ENCODE peak calls at places on chromosomes 3 and 15, in ten cellular contexts. O is AG10803; V is activated naive CD4-positive, alpha-beta T cell treated with Interleukin-2 at 50 U/mL for 16 hours; U is astrocyte of the spinal cord; G is Caki2; T is stimulated activated CD4-positive, alpha-beta T cell treated with anti-CD3 and anti-CD28 coated beads, Interleukin-4, amount 100 ng/mL, for 24 hours; N is NT2/D1; A is mucosa of gallbladder; W is activated CD4-positive, alpha-beta T cell treated with anti-CD3 and anti-CD28 coated beads for 36 hours; S is glutamatergic neuron. R is an unnamed sample.
A peak's percentile ranks its signal among the peaks of the same experiment; 100 is the strongest.

GRCh38 chr3:97720417-97720816 is 44.1 kb upstream of the ARL6 start:
- DNase-seq in T (no peak), G (no peak), V (no peak), A (no peak), N (no peak), O (peak; percentile 1), S (no peak), W (no peak), U (no peak), R (no peak)

GRCh38 chr15:41024141-41024540 is 70.9 kb downstream of the CHAC1 start:
- DNase-seq in U (peak; percentile 68), V (no peak), S (no peak), A (no peak), O (peak; percentile 94), W (no peak), T (no peak), G (no peak), N (no peak), R (no peak)

GRCh38 chr15:56754993-56755392 is 21.7 kb upstream of the ZNF280D start:
- DNase-seq in T (no peak), G (no peak), O (peak; percentile 89), N (no peak), V (no peak), S (no peak), W (no peak), A (no peak), U (no peak), R (no peak)

GRCh38 chr15:99440551-99441426 is 125.0 kb upstream of the MEF2A start:
- DNase-seq in O (no peak), W (no peak), G (peak; percentile 7), N (no peak), U (no peak), T (no peak), V (no peak), S (peak; percentile 9), A (no peak), R (no peak)

GRCh38 chr15:77010312-77010686 is 15.4 kb downstream of the PSTPIP1 start:
- DNase-seq in O (no peak), S (no peak), A (no peak), G (no peak), V (no peak), W (no peak), U (no peak), T (no peak), N (no peak), R (no peak)

GRCh38 chr15:49645937-49646336 is 25.1 kb downstream of the DTWD1 start:
- DNase-seq in U (peak; percentile 77), W (no peak), O (peak; percentile 74), N (no peak), A (peak; percentile 85), T (no peak), G (peak; percentile 94), S (no peak), V (no peak), R (peak; percentile 21)

GRCh38 chr3:107913671-107914070 is 177.2 kb downstream of the CD47 start:
- DNase-seq in O (peak; percentile 21), N (no peak), U (no peak), W (no peak), A (no peak), S (no peak), V (no peak), G (no peak), T (no peak), R (no peak)

GRCh38 chr3:171347017-171347979 is 112.9 kb downstream of the TNIK start:
- DNase-seq in U (peak; percentile 34), G (peak; percentile 73), W (no peak), V (no peak), N (no peak), T (no peak), O (peak; percentile 28), A (no peak), S (no peak), R (no peak)

GRCh38 chr15:51162865-51163762 is 68.4 kb upstream of the TNFAIP8L3 start:
- DNase-seq in U (peak; percentile 83), W (peak; percentile 82), O (peak; percentile 55), A (peak; percentile 73), S (peak; percentile 76), N (peak; percentile 22), T (peak; percentile 65), G (peak; percentile 58), V (peak; percentile 49), R (peak; percentile 48)

GRCh38 chr3:70061111-70061510 is 61.6 kb downstream of the SAMMSON start:
- DNase-seq in V (no peak), W (no peak), O (peak; percentile 8), N (no peak), T (no peak), G (no peak), S (no peak), A (no peak), U (no peak), R (no peak)

GRCh38 chr15:88894819-88895767 is at the start of gene HAPLN3:
- DNase-seq in N (no peak), U (no peak), O (no peak), V (peak; percentile 70), W (peak; percentile 82), S (no peak), T (peak; percentile 70), A (no peak), G (peak; percentile 61), R (no peak)

GRCh38 chr15:62133141-62133540 is 31.9 kb downstream of the C2CD4B start:
- DNase-seq in W (no peak), S (no peak), O (no peak), G (no peak), U (no peak), A (no peak), N (no peak), T (no peak), V (no peak), R (no peak)

GRCh38 chr3:187015903-187016638 is 85.7 kb downstream of the ST6GAL1 start:
- DNase-seq in A (no peak), W (no peak), T (no peak), U (no peak), S (no peak), G (no peak), N (no peak), V (no peak), O (no peak), R (no peak)

GRCh38 chr15:85688703-85689102 is 106.0 kb downstream of the KLHL25 start:
- DNase-seq in O (no peak), G (no peak), W (no peak), V (no peak), S (no peak), U (no peak), T (no peak), N (no peak), A (no peak), R (no peak)

GRCh38 chr3:67907735-67908134 is 253.3 kb upstream of the SUCLG2 start:
- DNase-seq in A (no peak), G (no peak), U (no peak), T (no peak), N (no peak), V (no peak), S (no peak), W (no peak), O (no peak), R (no peak)

GRCh38 chr15:41510728-41511127 is 2.9 kb downstream of the LTK start:
- DNase-seq in O (no peak), U (no peak), W (no peak), A (no peak), N (no peak), G (no peak), T (no peak), S (no peak), V (no peak), R (no peak)

GRCh38 chr3:65548848-65549625 is 489.7 kb downstream of the MAGI1 start:
- DNase-seq in V (no peak), O (no peak), G (no peak), U (no peak), W (no peak), N (peak; percentile 20), S (peak; percentile 72), A (no peak), T (no peak), R (peak; percentile 27)

GRCh38 chr3:185534511-185534910 is 17.9 kb downstream of the LIPH start:
- DNase-seq in U (no peak), G (no peak), V (no peak), O (no peak), S (no peak), A (no peak), T (no peak), N (no peak), W (no peak), R (no peak)

GRCh38 chr3:46191730-46192129 is 16.4 kb downstream of the CCR1 start:
- DNase-seq in V (no peak), U (no peak), G (no peak), W (no peak), N (no peak), A (no peak), S (no peak), O (no peak), T (no peak), R (no peak)

GRCh38 chr15:25437751-25438600 is 848 bp downstream of the UBE3A start:
- DNase-seq in U (peak; percentile 50), V (peak; percentile 62), A (peak; percentile 32), W (peak; percentile 77), N (peak; percentile 20), S (peak; percentile 85), T (peak; percentile 51), G (peak; percentile 64), O (peak; percentile 51), R (peak; percentile 51)

GRCh38 chr3:57981483-57982087 is 26.6 kb upstream of the FLNB start:
- DNase-seq in A (no peak), T (no peak), N (no peak), V (no peak), G (no peak), W (no peak), O (no peak), U (no peak), S (no peak), R (no peak)

GRCh38 chr3:143199998-143200909 is 80.7 kb downstream of the CHST2 start:
- DNase-seq in O (peak; percentile 21), G (no peak), T (no peak), V (no peak), S (no peak), N (no peak), A (no peak), W (no peak), U (peak; percentile 20), R (no peak)

GRCh38 chr3:40768536-40768935 is 243.8 kb downstream of the ZNF621 start:
- DNase-seq in T (no peak), S (no peak), U (no peak), N (no peak), G (peak; percentile 49), O (no peak), W (no peak), V (no peak), A (no peak), R (no peak)

GRCh38 chr3:126685041-126685440 is 19.0 kb upstream of the CHCHD6 start:
- DNase-seq in T (no peak), S (no peak), W (no peak), A (no peak), V (no peak), N (no peak), G (no peak), O (peak; percentile 63), U (peak; percentile 6), R (no peak)

GRCh38 chr3:124607163-124607562 is 123.1 kb upstream of the UMPS start:
- DNase-seq in V (no peak), W (no peak), O (peak; percentile 47), S (no peak), A (no peak), U (peak; percentile 86), N (no peak), T (no peak), G (peak; percentile 52), R (no peak)

GRCh38 chr15:69592954-69593353 is 140.3 kb downstream of the RPLP1 start:
- DNase-seq in N (no peak), A (no peak), V (no peak), G (no peak), S (no peak), U (no peak), O (no peak), T (no peak), W (no peak), R (no peak)

GRCh38 chr15:31367730-31368344 is 41.2 kb downstream of the KLF13 start:
- DNase-seq in U (no peak), A (no peak), T (no peak), W (peak; percentile 67), N (no peak), G (no peak), S (no peak), O (no peak), V (peak; percentile 25), R (no peak)

GRCh38 chr3:15982667-15983145 is 184.9 kb upstream of the ANKRD28 start:
- DNase-seq in W (no peak), U (peak; percentile 92), O (peak; percentile 96), S (no peak), N (no peak), T (no peak), V (no peak), G (peak; percentile 87), A (no peak), R (no peak)